ENCODE peak calls at places on chromosomes 3 and 15, in ten cellular contexts. One of them, this sample, is unnamed.
A peak's percentile ranks its signal among the peaks of the same experiment; 100 is the strongest.

GRCh38 chr15:48541659-48542334 is 103.7 kb downstream of the FBN1 start:
- DNase-seq in neural crest cell: no peak
- DNase-seq in cardiac muscle cell: peak; percentile 89
- DNase-seq in AG09309: peak; percentile 69
- DNase-seq in brain microvascular endothelial cell: peak; percentile 75
- DNase-seq in AG04450: no peak
- DNase-seq in fibroblast of the aortic adventitia: peak; percentile 93
- DNase-seq in CD8-positive, alpha-beta T cell: no peak
- DNase-seq in cardiac fibroblast: peak; percentile 84
- DNase-seq in CD4-positive, alpha-beta T cell: no peak
- DNase-seq in this sample: peak; percentile 73

GRCh38 chr3:18445421-18446066 is 20.4 kb upstream of the SATB1 start:
- DNase-seq in cardiac fibroblast: no peak
- DNase-seq in AG09309: no peak
- DNase-seq in CD8-positive, alpha-beta T cell: peak; percentile 96
- DNase-seq in AG04450: no peak
- DNase-seq in cardiac muscle cell: no peak
- DNase-seq in brain microvascular endothelial cell: no peak
- DNase-seq in fibroblast of the aortic adventitia: no peak
- DNase-seq in CD4-positive, alpha-beta T cell: peak; percentile 73
- DNase-seq in neural crest cell: no peak
- DNase-seq in this sample: no peak

GRCh38 chr3:127288343-127288742 is 497 bp upstream of the PRR20G start:
- DNase-seq in brain microvascular endothelial cell: no peak
- DNase-seq in fibroblast of the aortic adventitia: no peak
- DNase-seq in cardiac muscle cell: no peak
- DNase-seq in CD4-positive, alpha-beta T cell: no peak
- DNase-seq in AG09309: no peak
- DNase-seq in neural crest cell: no peak
- DNase-seq in AG04450: no peak
- DNase-seq in CD8-positive, alpha-beta T cell: no peak
- DNase-seq in cardiac fibroblast: no peak
- DNase-seq in this sample: no peak

GRCh38 chr3:160857476-160857875 is 101.4 kb downstream of the PPM1L start:
- DNase-seq in cardiac muscle cell: no peak
- DNase-seq in brain microvascular endothelial cell: no peak
- DNase-seq in cardiac fibroblast: no peak
- DNase-seq in AG04450: no peak
- DNase-seq in CD4-positive, alpha-beta T cell: no peak
- DNase-seq in AG09309: no peak
- DNase-seq in CD8-positive, alpha-beta T cell: no peak
- DNase-seq in neural crest cell: no peak
- DNase-seq in fibroblast of the aortic adventitia: no peak
- DNase-seq in this sample: no peak

GRCh38 chr3:97793415-97794019 is 28.3 kb upstream of the CRYBG3 start:
- DNase-seq in AG04450: peak; percentile 20
- DNase-seq in AG09309: peak; percentile 25
- DNase-seq in brain microvascular endothelial cell: peak; percentile 20
- DNase-seq in CD8-positive, alpha-beta T cell: no peak
- DNase-seq in cardiac fibroblast: peak; percentile 78
- DNase-seq in fibroblast of the aortic adventitia: peak; percentile 79
- DNase-seq in neural crest cell: no peak
- DNase-seq in cardiac muscle cell: peak; percentile 76
- DNase-seq in CD4-positive, alpha-beta T cell: no peak
- DNase-seq in this sample: peak; percentile 34

GRCh38 chr15:22949074-22949547 is 31.1 kb downstream of the CYFIP1 start:
- DNase-seq in cardiac fibroblast: peak; percentile 88
- DNase-seq in fibroblast of the aortic adventitia: peak; percentile 80
- DNase-seq in AG04450: no peak
- DNase-seq in cardiac muscle cell: peak; percentile 93
- DNase-seq in AG09309: no peak
- DNase-seq in CD8-positive, alpha-beta T cell: no peak
- DNase-seq in brain microvascular endothelial cell: peak; percentile 45
- DNase-seq in neural crest cell: peak; percentile 20
- DNase-seq in CD4-positive, alpha-beta T cell: no peak
- DNase-seq in this sample: peak; percentile 25

GRCh38 chr15:39555885-39556284 is 25.0 kb upstream of the THBS1 start:
- DNase-seq in cardiac muscle cell: peak; percentile 47
- DNase-seq in neural crest cell: no peak
- DNase-seq in CD8-positive, alpha-beta T cell: no peak
- DNase-seq in cardiac fibroblast: no peak
- DNase-seq in AG04450: no peak
- DNase-seq in fibroblast of the aortic adventitia: peak; percentile 33
- DNase-seq in AG09309: no peak
- DNase-seq in CD4-positive, alpha-beta T cell: no peak
- DNase-seq in brain microvascular endothelial cell: no peak
- DNase-seq in this sample: no peak

GRCh38 chr3:99902091-99902490 is 84.4 kb downstream of the CMSS1 start:
- DNase-seq in neural crest cell: no peak
- DNase-seq in AG04450: no peak
- DNase-seq in cardiac muscle cell: no peak
- DNase-seq in CD4-positive, alpha-beta T cell: no peak
- DNase-seq in AG09309: no peak
- DNase-seq in brain microvascular endothelial cell: peak; percentile 29
- DNase-seq in cardiac fibroblast: peak; percentile 50
- DNase-seq in fibroblast of the aortic adventitia: peak; percentile 15
- DNase-seq in CD8-positive, alpha-beta T cell: no peak
- DNase-seq in this sample: no peak

GRCh38 chr3:1087066-1087555 is 5.7 kb upstream of the CNTN6 start:
- DNase-seq in fibroblast of the aortic adventitia: peak; percentile 95
- DNase-seq in cardiac muscle cell: peak; percentile 89
- DNase-seq in brain microvascular endothelial cell: peak; percentile 92
- DNase-seq in neural crest cell: no peak
- DNase-seq in AG09309: peak; percentile 59
- DNase-seq in cardiac fibroblast: peak; percentile 84
- DNase-seq in AG04450: no peak
- DNase-seq in CD4-positive, alpha-beta T cell: no peak
- DNase-seq in CD8-positive, alpha-beta T cell: no peak
- DNase-seq in this sample: peak; percentile 28

DNA sequence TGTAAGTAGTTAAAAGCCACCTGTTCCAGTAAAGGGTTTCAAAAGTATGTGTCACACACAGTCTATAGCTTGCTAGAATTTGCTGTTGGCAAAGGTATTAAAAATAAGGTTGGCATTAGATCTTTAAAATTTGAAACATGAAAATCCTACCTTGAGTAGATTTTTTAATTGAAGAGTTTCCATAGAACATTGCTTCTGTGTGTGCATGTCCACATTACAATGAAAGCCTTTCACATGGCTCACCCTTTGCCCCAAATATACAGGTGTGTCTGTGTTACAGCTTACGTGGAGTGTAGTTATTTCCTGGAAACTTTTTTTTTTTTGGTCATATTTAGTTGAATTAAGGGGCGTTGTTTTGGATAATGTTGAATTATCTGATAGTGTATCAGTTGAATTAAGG is 2.2 kb downstream of the ABHD17C start:
- DNase-seq in cardiac fibroblast: no peak
- DNase-seq in AG04450: no peak
- DNase-seq in cardiac muscle cell: no peak
- DNase-seq in brain microvascular endothelial cell: no peak
- DNase-seq in CD4-positive, alpha-beta T cell: no peak
- DNase-seq in CD8-positive, alpha-beta T cell: no peak
- DNase-seq in fibroblast of the aortic adventitia: no peak
- DNase-seq in AG09309: no peak
- DNase-seq in neural crest cell: no peak
- DNase-seq in this sample: no peak
- TF ChIP-seq CTCF in cardiac fibroblast: no peak
- TF ChIP-seq CTCF in AG04450: no peak
- TF ChIP-seq CTCF in cardiac muscle cell: no peak
- TF ChIP-seq CTCF in brain microvascular endothelial cell: no peak
- TF ChIP-seq CTCF in CD4-positive, alpha-beta T cell: no peak
- TF ChIP-seq CTCF in CD8-positive, alpha-beta T cell: no peak
- TF ChIP-seq CTCF in fibroblast of the aortic adventitia: no peak
- TF ChIP-seq CTCF in AG09309: no peak
- TF ChIP-seq CTCF in neural crest cell: no peak
- TF ChIP-seq CTCF in this sample: no peak

GRCh38 chr3:158540066-158540465 is 30.9 kb upstream of the MLF1 start:
- DNase-seq in brain microvascular endothelial cell: no peak
- DNase-seq in cardiac muscle cell: no peak
- DNase-seq in CD8-positive, alpha-beta T cell: no peak
- DNase-seq in neural crest cell: no peak
- DNase-seq in AG04450: no peak
- DNase-seq in AG09309: no peak
- DNase-seq in CD4-positive, alpha-beta T cell: no peak
- DNase-seq in fibroblast of the aortic adventitia: no peak
- DNase-seq in cardiac fibroblast: no peak
- DNase-seq in this sample: no peak

GRCh38 chr3:158539414-158540014 is 31.5 kb upstream of the MLF1 start:
- DNase-seq in CD8-positive, alpha-beta T cell: peak; percentile 18
- DNase-seq in AG09309: no peak
- DNase-seq in cardiac muscle cell: peak; percentile 74
- DNase-seq in fibroblast of the aortic adventitia: peak; percentile 79
- DNase-seq in neural crest cell: peak; percentile 43
- DNase-seq in CD4-positive, alpha-beta T cell: peak; percentile 16
- DNase-seq in brain microvascular endothelial cell: peak; percentile 45
- DNase-seq in cardiac fibroblast: peak; percentile 71
- DNase-seq in AG04450: peak; percentile 16
- DNase-seq in this sample: no peak
- TF ChIP-seq CTCF in CD8-positive, alpha-beta T cell: peak; percentile 61
- TF ChIP-seq CTCF in AG09309: peak; percentile 56
- TF ChIP-seq CTCF in cardiac muscle cell: peak; percentile 53
- TF ChIP-seq CTCF in fibroblast of the aortic adventitia: peak; percentile 57
- TF ChIP-seq CTCF in neural crest cell: peak; percentile 73
- TF ChIP-seq CTCF in CD4-positive, alpha-beta T cell: peak; percentile 66
- TF ChIP-seq CTCF in brain microvascular endothelial cell: peak; percentile 51
- TF ChIP-seq CTCF in cardiac fibroblast: peak; percentile 52
- TF ChIP-seq CTCF in AG04450: peak; percentile 60
- TF ChIP-seq CTCF in this sample: peak; percentile 58

GRCh38 chr3:113555138-113555537 is 22.8 kb downstream of the SIDT1 start:
- DNase-seq in CD4-positive, alpha-beta T cell: no peak
- DNase-seq in AG04450: no peak
- DNase-seq in cardiac muscle cell: no peak
- DNase-seq in neural crest cell: no peak
- DNase-seq in CD8-positive, alpha-beta T cell: no peak
- DNase-seq in AG09309: no peak
- DNase-seq in cardiac fibroblast: no peak
- DNase-seq in fibroblast of the aortic adventitia: no peak
- DNase-seq in brain microvascular endothelial cell: no peak
- DNase-seq in this sample: no peak

GRCh38 chr3:113556556-113557335 is 24.4 kb downstream of the SIDT1 start:
- DNase-seq in neural crest cell: no peak
- DNase-seq in AG04450: no peak
- DNase-seq in brain microvascular endothelial cell: no peak
- DNase-seq in CD4-positive, alpha-beta T cell: no peak
- DNase-seq in CD8-positive, alpha-beta T cell: no peak
- DNase-seq in fibroblast of the aortic adventitia: no peak
- DNase-seq in cardiac muscle cell: no peak
- DNase-seq in cardiac fibroblast: no peak
- DNase-seq in AG09309: no peak
- DNase-seq in this sample: no peak

GRCh38 chr3:113560265-113560664 is 27.9 kb downstream of the SIDT1 start:
- DNase-seq in AG04450: no peak
- DNase-seq in AG09309: no peak
- DNase-seq in CD4-positive, alpha-beta T cell: no peak
- DNase-seq in cardiac fibroblast: no peak
- DNase-seq in fibroblast of the aortic adventitia: no peak
- DNase-seq in CD8-positive, alpha-beta T cell: no peak
- DNase-seq in brain microvascular endothelial cell: no peak
- DNase-seq in neural crest cell: no peak
- DNase-seq in cardiac muscle cell: no peak
- DNase-seq in this sample: no peak

GRCh38 chr3:113559011-113559410 is 26.7 kb downstream of the SIDT1 start:
- DNase-seq in brain microvascular endothelial cell: no peak
- DNase-seq in neural crest cell: no peak
- DNase-seq in CD4-positive, alpha-beta T cell: no peak
- DNase-seq in AG04450: no peak
- DNase-seq in cardiac fibroblast: no peak
- DNase-seq in cardiac muscle cell: no peak
- DNase-seq in CD8-positive, alpha-beta T cell: no peak
- DNase-seq in fibroblast of the aortic adventitia: no peak
- DNase-seq in AG09309: no peak
- DNase-seq in this sample: no peak

GRCh38 chr3:113557374-113557773 is 25.0 kb downstream of the SIDT1 start:
- DNase-seq in brain microvascular endothelial cell: peak; percentile 58
- DNase-seq in CD4-positive, alpha-beta T cell: no peak
- DNase-seq in neural crest cell: no peak
- DNase-seq in AG09309: no peak
- DNase-seq in fibroblast of the aortic adventitia: peak; percentile 20
- DNase-seq in cardiac muscle cell: peak; percentile 54
- DNase-seq in CD8-positive, alpha-beta T cell: no peak
- DNase-seq in AG04450: no peak
- DNase-seq in cardiac fibroblast: peak; percentile 49
- DNase-seq in this sample: no peak
- TF ChIP-seq CTCF in brain microvascular endothelial cell: peak; percentile 59
- TF ChIP-seq CTCF in CD4-positive, alpha-beta T cell: no peak
- TF ChIP-seq CTCF in neural crest cell: no peak
- TF ChIP-seq CTCF in AG09309: no peak
- TF ChIP-seq CTCF in fibroblast of the aortic adventitia: no peak
- TF ChIP-seq CTCF in cardiac muscle cell: peak; percentile 28
- TF ChIP-seq CTCF in CD8-positive, alpha-beta T cell: no peak
- TF ChIP-seq CTCF in AG04450: no peak
- TF ChIP-seq CTCF in cardiac fibroblast: no peak
- TF ChIP-seq CTCF in this sample: no peak

GRCh38 chr3:172126741-172127140 is 87.4 kb downstream of the FNDC3B start:
- DNase-seq in neural crest cell: no peak
- DNase-seq in CD4-positive, alpha-beta T cell: no peak
- DNase-seq in fibroblast of the aortic adventitia: no peak
- DNase-seq in AG04450: no peak
- DNase-seq in CD8-positive, alpha-beta T cell: no peak
- DNase-seq in cardiac muscle cell: peak; percentile 29
- DNase-seq in brain microvascular endothelial cell: no peak
- DNase-seq in cardiac fibroblast: no peak
- DNase-seq in AG09309: no peak
- DNase-seq in this sample: no peak

GRCh38 chr3:172124271-172124670 is 84.9 kb downstream of the FNDC3B start:
- DNase-seq in AG09309: no peak
- DNase-seq in neural crest cell: no peak
- DNase-seq in CD8-positive, alpha-beta T cell: no peak
- DNase-seq in AG04450: no peak
- DNase-seq in cardiac muscle cell: no peak
- DNase-seq in fibroblast of the aortic adventitia: no peak
- DNase-seq in CD4-positive, alpha-beta T cell: no peak
- DNase-seq in cardiac fibroblast: no peak
- DNase-seq in brain microvascular endothelial cell: no peak
- DNase-seq in this sample: no peak

GRCh38 chr3:172125963-172126403 is 86.6 kb downstream of the FNDC3B start:
- DNase-seq in neural crest cell: no peak
- DNase-seq in cardiac fibroblast: peak; percentile 86
- DNase-seq in brain microvascular endothelial cell: peak; percentile 49
- DNase-seq in cardiac muscle cell: peak; percentile 63
- DNase-seq in CD4-positive, alpha-beta T cell: no peak
- DNase-seq in fibroblast of the aortic adventitia: peak; percentile 78
- DNase-seq in AG09309: no peak
- DNase-seq in AG04450: no peak
- DNase-seq in CD8-positive, alpha-beta T cell: no peak
- DNase-seq in this sample: peak; percentile 80

GRCh38 chr3:172127141-172127540 is 87.8 kb downstream of the FNDC3B start:
- DNase-seq in CD4-positive, alpha-beta T cell: no peak
- DNase-seq in AG09309: no peak
- DNase-seq in AG04450: no peak
- DNase-seq in fibroblast of the aortic adventitia: no peak
- DNase-seq in neural crest cell: no peak
- DNase-seq in brain microvascular endothelial cell: no peak
- DNase-seq in CD8-positive, alpha-beta T cell: no peak
- DNase-seq in cardiac fibroblast: no peak
- DNase-seq in cardiac muscle cell: no peak
- DNase-seq in this sample: no peak

DNA sequence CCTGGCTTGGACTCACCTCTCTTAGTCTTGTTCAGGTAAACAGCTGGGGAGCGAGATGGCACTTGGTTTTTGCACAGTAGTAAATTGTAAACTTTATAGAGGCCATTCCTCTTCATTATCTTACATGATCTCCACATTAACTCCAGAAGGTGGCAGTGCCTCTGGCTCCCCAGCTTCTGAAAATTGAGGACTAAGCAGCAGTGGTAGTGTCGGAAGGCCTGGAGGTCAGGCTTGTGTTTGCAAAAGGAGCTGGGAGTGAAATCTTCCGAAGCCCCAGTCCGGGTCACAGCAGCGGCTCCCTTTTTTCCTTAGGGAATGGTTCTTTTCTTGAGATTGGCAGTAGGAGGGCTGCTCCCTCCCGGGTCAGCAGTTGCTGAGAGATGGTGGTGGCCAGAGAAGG is 85.7 kb downstream of the FNDC3B start:
- DNase-seq in cardiac muscle cell: no peak
- DNase-seq in neural crest cell: no peak
- DNase-seq in brain microvascular endothelial cell: no peak
- DNase-seq in CD8-positive, alpha-beta T cell: no peak
- DNase-seq in AG09309: no peak
- DNase-seq in AG04450: no peak
- DNase-seq in CD4-positive, alpha-beta T cell: no peak
- DNase-seq in fibroblast of the aortic adventitia: no peak
- DNase-seq in cardiac fibroblast: no peak
- DNase-seq in this sample: no peak
- TF ChIP-seq CTCF in cardiac muscle cell: no peak
- TF ChIP-seq CTCF in neural crest cell: no peak
- TF ChIP-seq CTCF in brain microvascular endothelial cell: peak; percentile 28
- TF ChIP-seq CTCF in CD8-positive, alpha-beta T cell: no peak
- TF ChIP-seq CTCF in AG09309: no peak
- TF ChIP-seq CTCF in AG04450: no peak
- TF ChIP-seq CTCF in CD4-positive, alpha-beta T cell: no peak
- TF ChIP-seq CTCF in fibroblast of the aortic adventitia: no peak
- TF ChIP-seq CTCF in cardiac fibroblast: no peak
- TF ChIP-seq CTCF in this sample: no peak

This sample was measured in AG09319.